ENCODE peak calls at places on chromosome 13, in eight cellular contexts. A, F, L, S, M, Z, X and E are unnamed samples. For H3K4me1 and H3K27me3, the result is how much of the 10 kb centered on the place peaks cover.

GRCh38 chr13:19981685-19982238 is 23.2 kb downstream of the ZMYM2 start:
- DNase-seq in A (no peak), F (no peak), L (no peak), S (no peak), M (no peak), Z (no peak), X (no peak), E (no peak)

GRCh38 chr13:51935326-51936171 is 73.8 kb downstream of the CCDC70 start:
- DNase-seq in A (no peak), F (no peak), L (no peak), S (peak), M (no peak), Z (peak), X (peak), E (no peak)

GRCh38 chr13:92821324-92821723 is 405.3 kb upstream of the GPC6 start:
- DNase-seq in A (no peak), F (no peak), L (no peak), S (no peak), M (no peak), Z (peak), X (no peak), E (no peak)

GRCh38 chr13:73598021-73598712 is 536.0 kb downstream of the KLF12 start:
- DNase-seq in A (no peak), F (no peak), L (no peak), S (peak), M (no peak), Z (no peak), X (no peak), E (no peak)

GRCh38 chr13:107644136-107644535 is 571.2 kb downstream of the LIG4 start:
- DNase-seq in A (no peak), F (no peak), L (no peak), S (no peak), M (no peak), Z (no peak), X (no peak), E (no peak)

GRCh38 chr13:40438999-40439797 is 227.2 kb downstream of the FOXO1 start:
- DNase-seq in A (no peak), F (no peak), L (no peak), S (no peak), M (no peak), Z (no peak), X (no peak), E (no peak)

GRCh38 chr13:108463365-108463764 is 166.0 kb upstream of the MYO16 start:
- DNase-seq in A (no peak), F (no peak), L (no peak), S (peak), M (no peak), Z (no peak), X (no peak), E (no peak)

GRCh38 chr13:109385161-109385560 is 401.2 kb downstream of the IRS2 start:
- DNase-seq in A (no peak), F (no peak), L (no peak), S (no peak), M (no peak), Z (no peak), X (no peak), E (peak)

GRCh38 chr13:50222569-50223332 is 207.5 kb downstream of the KCNRG start:
- DNase-seq in A (peak), F (peak), L (peak), S (peak), M (peak), Z (no peak), X (no peak), E (peak)

GRCh38 chr13:66574606-66575005 is 655.5 kb downstream of the PCDH9 start:
- DNase-seq in A (no peak), F (no peak), L (no peak), S (no peak), M (no peak), Z (no peak), X (no peak), E (no peak)

GRCh38 chr13:77784531-77784930 is 87.0 kb downstream of the SLAIN1 start:
- DNase-seq in A (no peak), F (no peak), L (no peak), S (no peak), M (no peak), Z (peak), X (no peak), E (no peak)

GRCh38 chr13:77776704-77777103 is 79.2 kb downstream of the SLAIN1 start:
- DNase-seq in A (no peak), F (no peak), L (no peak), S (no peak), M (no peak), Z (no peak), X (no peak), E (no peak)

GRCh38 chr13:77786888-77787287 is 89.4 kb downstream of the SLAIN1 start:
- DNase-seq in A (no peak), F (no peak), L (no peak), S (no peak), M (no peak), Z (no peak), X (no peak), E (no peak)

GRCh38 chr13:77779461-77780272 is 82.2 kb downstream of the SLAIN1 start:
- DNase-seq in A (no peak), F (no peak), L (no peak), S (peak), M (no peak), Z (peak), X (peak), E (no peak)

DNA sequence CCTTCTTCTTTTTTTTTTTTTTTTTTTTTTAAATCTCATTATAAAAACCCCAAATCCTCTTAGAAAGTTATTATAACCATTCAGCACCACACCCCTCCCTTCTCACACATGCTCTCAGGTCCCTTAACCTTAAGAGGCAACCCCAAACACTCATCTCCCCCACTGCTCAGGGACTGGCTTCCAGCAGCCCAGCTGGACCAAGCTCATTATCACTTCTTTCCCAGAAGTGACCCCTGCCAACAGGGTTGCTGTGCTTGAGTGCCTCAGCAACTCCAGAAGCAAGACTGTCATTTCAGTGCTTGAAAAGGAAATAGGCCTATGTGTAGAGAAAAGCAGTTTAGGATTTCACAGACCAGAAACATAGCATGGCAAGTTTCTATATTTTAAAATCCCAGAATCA is 84.3 kb downstream of the SLAIN1 start:
- DNase-seq in A (no peak), F (no peak), L (peak), S (no peak), M (no peak), Z (no peak), X (no peak), E (no peak)
- H3K4me1 ChIP-seq in A (under half), F (under half), L (under half), S (under half), M (under half), Z (under half), X (under half), E (under half)

GRCh38 chr13:39422845-39423565 is 180.0 kb downstream of the LHFPL6 start:
- DNase-seq in A (no peak), F (no peak), L (no peak), S (no peak), M (no peak), Z (peak), X (no peak), E (no peak)
- H3K27me3 ChIP-seq in A (under half), F (under half), L (under half), S (under half), M (under half), Z (under half), X (under half), E (under half)

GRCh38 chr13:26445092-26445491 is 112.4 kb upstream of the WASF3 start:
- DNase-seq in A (no peak), F (no peak), L (no peak), S (no peak), M (no peak), Z (peak), X (no peak), E (no peak)
- H3K27ac ChIP-seq in A (no peak), F (no peak), L (no peak), S (no peak), M (no peak), Z (no peak), X (no peak), E (no peak)

GRCh38 chr13:30559274-30559673 is 58.4 kb upstream of the USPL1 start:
- DNase-seq in A (no peak), F (no peak), L (no peak), S (no peak), M (no peak), Z (no peak), X (no peak), E (no peak)

GRCh38 chr13:30567072-30567471 is 50.6 kb upstream of the USPL1 start:
- DNase-seq in A (no peak), F (no peak), L (no peak), S (no peak), M (no peak), Z (no peak), X (no peak), E (no peak)

GRCh38 chr13:30564489-30564888 is 53.2 kb upstream of the USPL1 start:
- DNase-seq in A (no peak), F (no peak), L (no peak), S (no peak), M (no peak), Z (no peak), X (no peak), E (no peak)

GRCh38 chr13:30565658-30566057 is 52.1 kb upstream of the USPL1 start:
- DNase-seq in A (no peak), F (no peak), L (no peak), S (no peak), M (no peak), Z (no peak), X (no peak), E (no peak)

GRCh38 chr13:30561506-30561905 is 56.2 kb upstream of the USPL1 start:
- DNase-seq in A (no peak), F (no peak), L (no peak), S (no peak), M (no peak), Z (no peak), X (no peak), E (no peak)
- H3K4me1 ChIP-seq in A (under half), F (under half), L (under half), S (under half), M (under half), Z (under half), X (under half), E (under half)

GRCh38 chr13:30376426-30377311 is 45.6 kb upstream of the UBE2L5 start:
- DNase-seq in A (peak), F (peak), L (no peak), S (peak), M (no peak), Z (peak), X (no peak), E (no peak)
- H3K27me3 ChIP-seq in A (under half), F (under half), L (under half), S (under half), M (under half), Z (under half), X (under half), E (under half)

GRCh38 chr13:77084755-77085154 is 57.8 kb upstream of the FBXL3 start:
- DNase-seq in A (no peak), F (no peak), L (no peak), S (no peak), M (no peak), Z (no peak), X (no peak), E (no peak)

GRCh38 chr13:77079902-77080413 is 53.0 kb upstream of the FBXL3 start:
- DNase-seq in A (no peak), F (no peak), L (no peak), S (no peak), M (no peak), Z (no peak), X (no peak), E (no peak)
- H3K27ac ChIP-seq in A (no peak), F (no peak), L (no peak), S (no peak), M (peak), Z (no peak), X (no peak), E (peak)

DNA sequence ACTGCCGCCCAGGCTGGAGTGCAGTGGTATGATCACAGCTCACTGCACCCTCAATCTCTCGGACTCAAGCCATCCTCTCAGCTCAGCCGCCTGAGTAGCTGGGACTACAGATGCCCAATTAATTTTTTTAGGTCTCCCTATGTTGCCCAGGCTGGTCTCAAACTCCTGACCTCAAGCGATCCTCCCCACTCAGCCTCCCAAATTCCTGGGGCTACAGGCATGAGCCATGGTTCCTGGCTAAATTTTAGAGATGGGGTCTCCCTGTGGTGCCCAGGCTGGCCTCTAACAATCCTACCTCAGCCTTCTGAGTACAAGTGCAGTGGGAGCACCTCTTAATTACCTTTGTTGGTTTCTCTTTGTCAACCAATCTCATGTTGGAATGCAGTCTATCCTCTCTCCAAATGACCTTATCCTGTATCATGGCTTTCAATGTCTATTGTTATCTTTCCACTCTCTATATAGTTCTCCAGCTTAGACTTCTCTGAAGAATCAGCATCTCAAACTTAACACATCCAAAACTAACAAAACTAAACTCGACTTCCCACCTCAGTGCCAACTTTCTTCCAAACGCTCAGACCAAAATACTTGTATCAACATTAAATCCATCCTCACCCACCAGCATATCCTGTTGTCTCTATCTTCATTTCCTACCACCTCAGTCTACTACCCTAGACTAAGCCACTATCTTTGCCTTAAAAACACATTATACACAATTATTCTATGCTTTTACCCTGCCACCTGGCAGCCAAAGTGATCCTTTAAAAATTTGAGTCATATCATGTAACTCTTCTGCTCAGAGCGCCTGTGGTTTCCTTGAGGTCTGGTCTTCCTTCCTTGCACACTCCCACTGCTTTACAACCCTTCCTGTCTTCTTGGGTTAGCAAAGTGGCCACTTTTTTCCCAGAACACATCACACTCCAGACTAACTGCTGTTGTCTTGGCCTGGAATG is 6.7 kb downstream of the TPT1 start:
- DNase-seq in A (peak), F (peak), L (no peak), S (peak), M (no peak), Z (peak), X (no peak), E (no peak)
- H3K4me1 ChIP-seq in A (half or more), F (under half), L (half or more), S (half or more), M (half or more), Z (under half), X (half or more), E (half or more)

DNA sequence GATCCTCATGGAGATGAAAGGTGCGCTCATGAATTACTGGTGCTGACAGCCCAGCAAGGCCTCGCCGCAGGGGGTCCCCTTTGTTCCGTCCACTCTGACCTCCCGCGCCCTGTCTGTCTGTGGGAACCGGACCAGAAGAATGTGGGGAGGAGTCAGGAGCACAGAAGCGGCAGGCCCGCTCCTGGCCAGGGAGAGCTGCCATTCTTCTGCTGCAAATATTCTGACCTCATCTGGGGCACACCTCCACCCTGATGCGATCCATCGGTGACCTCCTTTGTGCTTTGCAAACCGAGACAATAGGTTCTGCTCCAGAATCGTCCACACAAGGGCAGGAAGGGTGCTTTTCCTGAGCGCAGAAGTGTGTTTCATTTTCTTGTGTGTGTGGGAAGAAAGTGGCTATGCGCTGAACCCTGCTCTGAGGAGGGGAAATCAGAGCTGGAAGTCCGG is 138.0 kb downstream of the SOX1 start:
- DNase-seq in A (no peak), F (no peak), L (peak), S (no peak), M (no peak), Z (peak), X (no peak), E (no peak)
- H3K27me3 ChIP-seq in A (under half), F (under half), L (half or more), S (half or more), M (under half), Z (under half), X (under half), E (under half)

GRCh38 chr13:58340895-58341294 is 709.4 kb downstream of the PCDH17 start:
- DNase-seq in A (no peak), F (no peak), L (no peak), S (no peak), M (no peak), Z (no peak), X (no peak), E (no peak)
- H3K27ac ChIP-seq in A (no peak), F (no peak), L (no peak), S (no peak), M (no peak), Z (no peak), X (no peak), E (no peak)